ENCODE peak calls at places on chromosome 17, in seven cellular contexts. N is fibroblast of lung; L is coronary artery; H is endodermal cell; T is left ventricle myocardium inferior; E is A549; G is CD8-positive, alpha-beta T cell. F is an unnamed sample.

GRCh38 chr17:7336240-7337175 is at the start of gene ACAP1:
- DNase-seq in T (no peak), N (no peak), H (peak; percentile 94), E (no peak), L (no peak), G (peak; percentile 89), F (no peak)

GRCh38 chr17:49433000-49433694 is 18.5 kb upstream of the PHB1 start:
- DNase-seq in T (no peak), H (no peak), L (no peak), G (no peak), N (no peak), E (no peak), F (no peak)

GRCh38 chr17:6936370-6937028 is 59.4 kb upstream of the ALOX12 start:
- DNase-seq in H (no peak), E (no peak), T (no peak), L (no peak), G (no peak), N (peak; percentile 26), F (no peak)

GRCh38 chr17:67993153-67993997 is 2.9 kb downstream of the C17orf58 start:
- DNase-seq in H (peak; percentile 94), N (peak; percentile 84), T (peak; percentile 87), L (peak; percentile 84), G (peak; percentile 57), E (peak; percentile 90), F (no peak)

GRCh38 chr17:306116-306515 is 46.5 kb downstream of the RPH3AL start:
- DNase-seq in T (no peak), N (no peak), E (no peak), L (no peak), H (no peak), G (no peak), F (no peak)

GRCh38 chr17:59853168-59853918 is 39.4 kb downstream of the TUBD1 start:
- DNase-seq in N (peak; percentile 98), H (peak; percentile 89), E (peak; percentile 100), T (no peak), L (no peak), G (no peak), F (no peak)

GRCh38 chr17:39679521-39680192 is 8.2 kb downstream of the PGAP3 start:
- DNase-seq in T (peak; percentile 48), N (no peak), G (peak; percentile 46), E (no peak), H (no peak), L (no peak), F (no peak)

GRCh38 chr17:80261159-80261894 is 675 bp downstream of the RNF213 start:
- DNase-seq in H (peak; percentile 96), T (peak; percentile 49), L (no peak), E (peak; percentile 85), G (peak; percentile 64), N (peak; percentile 57), F (no peak)

GRCh38 chr17:49570540-49571242 is 5.0 kb upstream of the NXPH3 start:
- DNase-seq in E (no peak), T (no peak), G (no peak), L (peak; percentile 72), H (no peak), N (no peak), F (no peak)

GRCh38 chr17:82802141-82802540 is 37.7 kb downstream of the ZNF750 start:
- DNase-seq in E (no peak), N (no peak), H (no peak), L (no peak), G (no peak), T (no peak), F (no peak)

GRCh38 chr17:55237826-55238196 is 26.9 kb upstream of the HLF start:
- DNase-seq in L (no peak), N (peak; percentile 20), G (no peak), E (no peak), H (no peak), T (no peak), F (no peak)

GRCh38 chr17:55241097-55241496 is 23.7 kb upstream of the HLF start:
- DNase-seq in E (no peak), N (no peak), H (no peak), T (no peak), G (no peak), L (no peak), F (no peak)

GRCh38 chr17:55238197-55238930 is 26.4 kb upstream of the HLF start:
- DNase-seq in E (peak; percentile 94), G (peak; percentile 81), N (peak; percentile 93), L (peak; percentile 94), T (peak; percentile 93), H (peak; percentile 99), F (no peak)

GRCh38 chr17:55237268-55237667 is 27.5 kb upstream of the HLF start:
- DNase-seq in H (no peak), N (no peak), L (no peak), E (no peak), G (no peak), T (no peak), F (no peak)

DNA sequence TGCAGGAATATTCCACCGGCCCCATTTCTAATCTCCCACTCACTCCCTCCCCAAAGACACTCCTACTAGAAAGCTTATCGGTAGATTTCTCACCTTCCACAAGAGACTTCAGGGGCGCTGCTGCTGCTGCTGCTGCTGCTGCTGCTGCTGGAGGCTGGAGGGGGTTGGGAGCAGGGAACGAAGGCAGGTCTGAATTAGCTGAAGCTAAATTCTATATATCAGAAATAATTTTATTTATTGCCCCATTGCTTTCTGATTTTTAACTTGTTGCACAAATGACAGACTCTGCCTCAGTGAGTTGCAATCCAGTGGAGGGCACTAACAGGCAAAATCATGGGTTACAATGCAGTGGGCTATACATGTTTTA is 25.8 kb upstream of the HLF start:
- DNase-seq in N (no peak), L (no peak), G (no peak), H (no peak), T (no peak), E (no peak), F (no peak)
- TF ChIP-seq CTCF in N (no peak), L (no peak), G (no peak), H (no peak), T (peak; percentile 16), E (peak; percentile 27), F (no peak)

GRCh38 chr17:17982796-17983195 is 10.1 kb downstream of the DRC3 start:
- DNase-seq in T (no peak), G (no peak), N (no peak), L (no peak), H (no peak), E (no peak), F (no peak)
- H3K27ac ChIP-seq in T (no peak overlapping the region), G (no peak overlapping the region), N (no peak overlapping the region), L (no peak overlapping the region), H (no peak overlapping the region), E (no peak overlapping the region), F (peak overlapping the region; percentile 57)

DNA sequence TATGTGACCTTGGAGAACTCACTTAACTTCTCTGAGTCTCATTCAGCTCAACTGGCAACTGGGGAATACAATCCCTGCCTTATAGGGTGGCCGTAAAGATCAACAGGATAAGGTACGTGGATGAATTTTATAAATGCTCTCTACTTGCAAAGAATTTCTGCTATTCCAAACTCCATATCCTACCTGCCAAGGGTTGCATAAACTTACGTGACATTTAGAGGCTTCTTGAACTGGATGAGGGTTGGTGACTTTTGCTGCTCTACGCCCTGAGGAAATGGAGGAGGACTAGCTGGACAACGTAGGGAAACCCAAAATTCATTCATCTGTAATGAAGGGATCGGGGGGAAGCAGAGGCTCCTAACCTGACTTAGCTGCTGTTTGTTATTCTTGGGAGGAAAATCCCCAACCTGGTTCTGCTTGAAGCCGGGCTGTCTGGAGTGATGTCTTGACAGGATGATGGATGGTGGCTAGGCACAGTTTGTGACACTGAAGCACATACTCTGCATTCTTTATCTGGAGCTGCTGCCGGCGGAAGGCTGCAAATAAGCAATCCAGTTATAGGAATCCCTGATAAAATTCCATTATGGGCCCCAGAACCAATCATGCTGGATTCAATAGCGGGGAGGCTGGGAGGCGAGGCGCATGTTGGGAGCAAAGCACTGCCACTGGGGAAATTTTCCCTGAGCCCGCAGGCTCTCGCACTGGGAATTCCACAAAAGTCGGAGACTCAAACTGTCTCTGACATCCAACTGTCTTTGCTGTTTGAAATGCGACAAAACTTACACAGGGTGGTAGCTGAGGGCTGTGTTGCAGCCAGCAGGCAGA is 94.7 kb upstream of the SDK2 start:
- DNase-seq in N (no peak), T (no peak), G (no peak), L (no peak), H (no peak), E (no peak), F (no peak)
- TF ChIP-seq CTCF in N (no peak), T (no peak), G (no peak), L (no peak), H (no peak), E (no peak), F (no peak)

DNA sequence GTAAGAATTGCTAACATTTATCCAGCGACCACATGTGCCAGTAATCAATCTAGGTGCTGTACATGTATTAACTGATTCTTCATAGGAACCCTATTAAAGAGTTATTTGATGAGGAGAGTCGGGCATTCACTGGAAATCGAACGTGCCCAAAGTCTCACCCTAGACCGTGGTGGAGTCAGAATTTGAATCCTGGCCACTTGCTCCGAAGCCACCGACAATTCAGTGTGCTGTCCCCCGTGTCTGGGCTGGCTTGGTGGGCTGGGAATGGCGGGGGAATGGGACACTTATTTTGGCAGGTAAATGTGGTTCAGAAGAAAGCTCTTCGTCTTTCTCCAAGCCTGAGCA is 707 bp upstream of the KSR1 start:
- DNase-seq in G (no peak), E (no peak), N (no peak), L (no peak), T (no peak), H (no peak), F (no peak)
- H3K27ac ChIP-seq in G (peak overlapping the region; percentile 22), E (peak overlapping the region; percentile 95), N (no peak overlapping the region), L (peak overlapping the region; percentile 85), T (peak overlapping the region; percentile 84), H (peak overlapping the region; percentile 60), F (peak overlapping the region; percentile 88)

GRCh38 chr17:78883533-78884131 is 19.4 kb downstream of the CEP295NL start:
- DNase-seq in G (no peak), T (peak; percentile 78), L (peak; percentile 94), N (peak; percentile 97), H (peak; percentile 92), E (peak; percentile 86), F (peak; percentile 95)
- TF ChIP-seq CTCF in G (no peak), T (no peak), L (no peak), N (no peak), H (no peak), E (peak; percentile 5), F (no peak)

GRCh38 chr17:77872714-77873517 is 85.6 kb upstream of the TNRC6C start:
- DNase-seq in H (no peak), E (no peak), L (no peak), G (no peak), T (no peak), N (no peak), F (no peak)

GRCh38 chr17:77869665-77870132 is 88.8 kb upstream of the TNRC6C start:
- DNase-seq in T (no peak), H (no peak), E (no peak), L (no peak), N (no peak), G (no peak), F (no peak)

GRCh38 chr17:77873518-77874302 is 84.8 kb upstream of the TNRC6C start:
- DNase-seq in T (no peak), L (no peak), H (no peak), E (no peak), G (peak; percentile 18), N (no peak), F (no peak)

GRCh38 chr17:77874303-77875050 is 84.0 kb upstream of the TNRC6C start:
- DNase-seq in N (no peak), L (no peak), E (no peak), G (no peak), T (no peak), H (no peak), F (no peak)

GRCh38 chr17:77872199-77872598 is 86.3 kb upstream of the TNRC6C start:
- DNase-seq in E (no peak), N (no peak), H (no peak), G (peak; percentile 27), T (no peak), L (no peak), F (no peak)
- H3K27ac ChIP-seq in E (no peak overlapping the region), N (no peak overlapping the region), H (no peak overlapping the region), G (no peak overlapping the region), T (no peak overlapping the region), L (no peak overlapping the region), F (no peak overlapping the region)

F was measured in vagina.